ENCODE peak calls at places on chromosomes 13 and 19, in nine cellular contexts. P is neuronal stem cell, F is HL-60, I is aorta, N is cardiac muscle cell, B is transverse colon, L is tibial nerve, Q is lower lobe of right lung, R is IMR-90. W is an unnamed sample.
A peak's percentile ranks its signal among the peaks of the same experiment; 100 is the strongest.

GRCh38 chr19:1837625-1838105 is 10.6 kb downstream of the REXO1 start:
- DNase-seq in N (peak; percentile 38), R (no peak), F (peak; percentile 44), P (no peak), B (peak; percentile 72), Q (no peak), L (no peak), I (no peak), W (peak; percentile 52)

GRCh38 chr19:16969127-16969526 is 57.5 kb downstream of the CPAMD8 start:
- DNase-seq in P (no peak), R (no peak), Q (no peak), B (no peak), I (no peak), F (peak; percentile 26), L (no peak), N (peak; percentile 62), W (no peak)

GRCh38 chr19:2061936-2062729 is 11.1 kb upstream of the MKNK2 start:
- DNase-seq in I (no peak), B (no peak), Q (no peak), F (no peak), L (no peak), R (no peak), N (no peak), P (no peak), W (no peak)

GRCh38 chr13:99984463-99985242 is 3.1 kb downstream of the ZIC2 start:
- DNase-seq in I (no peak), B (no peak), F (no peak), L (no peak), R (no peak), N (no peak), Q (no peak), P (no peak), W (no peak)

GRCh38 chr13:27481766-27482165 is 31.4 kb upstream of the MTIF3 start:
- DNase-seq in B (peak; percentile 51), P (peak; percentile 56), Q (peak; percentile 63), I (no peak), R (peak; percentile 10), N (peak; percentile 51), L (no peak), F (peak; percentile 48), W (no peak)

GRCh38 chr13:90551253-90551652 is 796.2 kb upstream of the MIR17HG start:
- DNase-seq in R (no peak), P (no peak), N (no peak), L (no peak), B (no peak), Q (no peak), F (no peak), I (no peak), W (no peak)

GRCh38 chr13:109764474-109765292 is 21.7 kb downstream of the IRS2 start:
- DNase-seq in L (no peak), B (no peak), P (no peak), F (peak; percentile 55), Q (no peak), R (peak; percentile 21), N (no peak), I (no peak), W (peak; percentile 32)

GRCh38 chr13:78168981-78169380 is 250.3 kb upstream of the EDNRB start:
- DNase-seq in I (no peak), Q (no peak), P (no peak), R (no peak), L (no peak), F (no peak), N (no peak), B (no peak), W (no peak)

DNA sequence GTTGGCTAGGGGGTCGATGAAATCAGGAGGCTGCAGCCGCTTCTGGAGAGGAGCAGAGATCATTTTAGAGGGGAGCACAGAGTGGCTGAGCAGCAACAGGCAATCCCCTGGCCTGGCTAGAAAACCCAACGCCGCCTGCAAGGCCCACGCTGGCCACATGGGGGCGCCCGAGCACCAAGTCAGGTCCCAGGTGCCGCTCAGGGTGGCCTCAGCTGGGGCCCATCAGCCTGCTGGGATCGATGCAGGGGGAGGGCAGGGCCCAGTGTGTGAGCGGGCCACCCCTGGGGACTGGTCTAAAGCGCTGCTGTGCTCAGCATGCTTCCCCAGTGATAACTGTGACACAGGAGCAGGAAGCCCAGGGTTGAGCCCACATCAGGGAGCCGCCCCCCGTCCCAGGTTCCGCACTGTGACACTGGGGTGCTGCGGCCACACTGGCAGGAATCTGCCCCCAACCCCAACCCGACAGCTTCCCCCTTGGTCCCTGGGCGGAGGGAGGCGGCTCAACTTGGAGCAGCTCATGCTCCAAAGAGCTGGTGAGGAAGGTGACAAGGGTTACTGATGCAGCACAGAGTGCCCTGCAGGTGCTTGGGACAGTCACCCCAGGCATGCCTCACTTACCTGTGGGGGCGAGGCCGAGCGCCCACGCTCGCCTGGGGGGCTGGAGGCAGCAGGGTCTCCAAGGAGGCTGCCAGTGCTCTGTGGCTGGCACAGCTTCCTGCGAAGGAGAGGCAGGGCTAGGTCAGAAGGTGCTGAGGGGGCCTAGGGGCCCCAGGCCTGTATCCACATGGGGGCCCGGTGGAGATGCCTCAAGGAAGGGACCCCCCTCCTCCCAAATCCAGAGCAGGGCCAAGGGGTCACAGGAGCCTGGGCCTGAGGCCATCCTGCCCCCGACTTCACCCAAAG is 13.3 kb upstream of the ISYNA1 start:
- DNase-seq in Q (peak; percentile 88), F (peak; percentile 79), L (peak; percentile 89), B (peak; percentile 90), R (peak; percentile 64), P (peak; percentile 74), N (peak; percentile 81), I (peak; percentile 96), W (peak; percentile 84)
- H3K4me3 ChIP-seq in Q (no peak overlapping the region), F (no peak overlapping the region), L (no peak overlapping the region), B (no peak overlapping the region), R (no peak overlapping the region), P (no peak overlapping the region), N (no peak overlapping the region), I (no peak overlapping the region), W (no peak overlapping the region)

GRCh38 chr13:20118268-20119140 is 42.3 kb downstream of the GJA3 start:
- DNase-seq in B (peak; percentile 76), N (peak; percentile 68), F (peak; percentile 29), I (peak; percentile 86), P (no peak), Q (peak; percentile 69), R (no peak), L (no peak), W (peak; percentile 23)

GRCh38 chr13:20116213-20116612 is 44.6 kb downstream of the GJA3 start:
- DNase-seq in N (no peak), P (no peak), I (no peak), B (no peak), F (no peak), Q (no peak), R (no peak), L (no peak), W (no peak)

GRCh38 chr13:20121154-20121515 is 39.7 kb downstream of the GJA3 start:
- DNase-seq in P (no peak), N (peak; percentile 41), B (no peak), R (no peak), Q (no peak), I (no peak), F (peak; percentile 93), L (no peak), W (no peak)

GRCh38 chr13:20124303-20124702 is 36.5 kb downstream of the GJA3 start:
- DNase-seq in R (peak; percentile 45), N (no peak), B (no peak), Q (no peak), P (no peak), F (no peak), I (no peak), L (no peak), W (no peak)

GRCh38 chr13:20119960-20120359 is 40.9 kb downstream of the GJA3 start:
- DNase-seq in N (no peak), P (no peak), L (no peak), I (no peak), B (no peak), Q (no peak), F (no peak), R (no peak), W (no peak)
- H3K4me3 ChIP-seq in N (no peak overlapping the region), P (peak overlapping the region; percentile 3), L (peak overlapping the region; percentile 29), I (no peak overlapping the region), B (no peak overlapping the region), Q (no peak overlapping the region), F (peak overlapping the region; percentile 51), R (no peak overlapping the region), W (no peak overlapping the region)

GRCh38 chr13:63291701-63292100 is 1876.1 kb upstream of the PCDH20 start:
- DNase-seq in R (no peak), F (no peak), Q (no peak), B (no peak), P (no peak), I (no peak), N (no peak), L (no peak), W (no peak)

GRCh38 chr13:63285426-63285825 is 1869.8 kb upstream of the PCDH20 start:
- DNase-seq in B (no peak), N (no peak), L (no peak), F (no peak), Q (no peak), R (no peak), I (no peak), P (no peak), W (no peak)

GRCh38 chr13:63288576-63288975 is 1872.9 kb upstream of the PCDH20 start:
- DNase-seq in I (no peak), N (no peak), B (no peak), L (no peak), R (peak; percentile 57), F (no peak), P (no peak), Q (no peak), W (no peak)

DNA sequence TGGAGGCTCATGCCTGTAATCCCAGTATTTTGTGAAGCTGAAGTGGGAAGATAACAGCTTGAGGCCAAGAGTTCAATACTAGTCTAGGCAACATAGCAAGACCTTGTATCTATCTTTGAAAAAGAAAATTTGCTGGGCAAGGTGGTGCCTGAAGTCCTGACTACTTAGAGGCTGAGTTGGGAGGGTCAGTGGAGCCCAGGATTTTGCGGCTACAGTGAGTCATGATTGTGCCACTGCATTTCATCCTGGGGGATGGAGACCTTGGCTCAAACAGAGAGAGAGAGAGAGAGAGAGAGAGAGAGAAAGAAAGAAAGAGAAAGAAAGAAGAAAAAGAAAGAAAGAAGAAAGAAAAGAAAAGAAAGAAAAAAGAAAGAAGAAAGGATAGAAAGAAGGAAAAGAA is 1872.3 kb upstream of the PCDH20 start:
- DNase-seq in B (no peak), P (no peak), L (no peak), F (no peak), I (no peak), R (no peak), Q (no peak), N (no peak), W (no peak)
- H3K4me3 ChIP-seq in B (no peak overlapping the region), P (no peak overlapping the region), L (no peak overlapping the region), F (no peak overlapping the region), I (no peak overlapping the region), R (no peak overlapping the region), Q (no peak overlapping the region), N (no peak overlapping the region), W (no peak overlapping the region)

DNA sequence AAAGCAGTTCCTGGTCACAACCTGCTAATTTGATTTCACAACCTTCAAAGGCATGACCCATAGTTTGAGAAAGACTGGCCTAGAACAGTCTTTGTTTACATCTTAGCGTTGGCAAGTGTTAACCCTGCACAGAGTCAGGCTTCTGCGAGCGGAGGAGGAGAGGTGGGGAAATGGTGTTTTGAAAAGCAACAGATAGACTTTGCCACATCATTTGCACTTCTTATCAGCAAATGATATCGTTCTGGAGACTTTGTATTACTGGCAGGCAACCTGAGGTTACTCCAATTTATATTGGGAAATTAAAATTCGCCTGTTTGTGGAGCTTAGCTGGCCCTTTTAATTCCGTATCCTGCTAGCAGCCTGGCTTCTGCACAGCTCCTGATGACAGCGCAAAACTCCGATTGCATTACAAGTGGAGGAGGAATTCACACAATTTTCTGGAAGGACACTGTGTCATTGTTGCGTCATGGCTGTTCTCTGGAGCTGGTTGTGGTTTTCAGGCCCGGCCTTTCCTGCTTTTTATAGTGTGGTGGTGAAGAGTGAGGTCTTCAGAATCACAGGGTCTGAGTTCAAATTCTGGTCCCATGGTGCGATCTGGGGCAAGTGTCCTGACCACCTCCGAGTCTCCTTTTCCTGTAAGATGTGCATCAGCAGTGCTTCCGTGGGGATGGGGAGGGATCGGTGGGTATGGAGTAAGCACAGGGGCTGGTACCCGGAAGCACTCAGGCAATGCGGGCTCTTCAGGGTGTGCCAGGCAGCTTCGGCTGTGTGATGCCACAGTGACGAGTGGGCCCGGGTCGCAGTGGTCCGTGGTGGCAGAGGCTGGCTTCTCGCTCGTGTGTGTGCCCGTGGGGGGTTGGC is 49.1 kb upstream of the EHD2 start:
- DNase-seq in N (peak; percentile 100), L (peak; percentile 51), R (peak; percentile 99), I (no peak), B (peak; percentile 69), F (peak; percentile 67), Q (peak; percentile 73), P (no peak), W (no peak)
- H3K4me3 ChIP-seq in N (no peak overlapping the region), L (no peak overlapping the region), R (no peak overlapping the region), I (no peak overlapping the region), B (no peak overlapping the region), F (no peak overlapping the region), Q (peak overlapping the region; percentile 10), P (no peak overlapping the region), W (no peak overlapping the region)